ENCODE peak calls at places on chromosome 15, in six cellular contexts. J is A549, S is GM12878, X is SK-N-SH, W is HepG2, Z is H1. P is an unnamed sample.

GRCh38 chr15:25437751-25438600 is 848 bp downstream of the UBE3A start:
- DNase-seq in J (no peak), Z (peak; percentile 78), W (peak; percentile 25), S (no peak), X (peak; percentile 79), P (peak; percentile 52)

GRCh38 chr15:73273181-73274002 is 95.4 kb downstream of the HCN4 start:
- DNase-seq in Z (peak; percentile 67), X (peak; percentile 71), W (peak; percentile 42), J (peak; percentile 69), S (no peak), P (peak; percentile 54)

GRCh38 chr15:58546066-58546591 is 114.3 kb downstream of the LIPC start:
- DNase-seq in W (no peak), J (no peak), Z (no peak), S (no peak), X (no peak), P (no peak)

GRCh38 chr15:67197364-67197695 is 57.1 kb downstream of the AAGAB start:
- DNase-seq in J (no peak), Z (no peak), W (no peak), S (no peak), X (no peak), P (no peak)

GRCh38 chr15:56839099-56839498 is 79.3 kb upstream of the TCF12 start:
- DNase-seq in Z (no peak), S (no peak), W (no peak), J (no peak), X (no peak), P (no peak)

GRCh38 chr15:72785452-72786243 is 2.1 kb upstream of the ADPGK start:
- DNase-seq in S (no peak), Z (no peak), W (no peak), X (no peak), J (no peak), P (no peak)

GRCh38 chr15:72535911-72536310 is 61.8 kb downstream of the ARIH1 start:
- DNase-seq in Z (no peak), S (no peak), J (no peak), W (no peak), X (no peak), P (no peak)

GRCh38 chr15:41948499-41948898 is 23.9 kb downstream of the EHD4 start:
- DNase-seq in S (no peak), J (no peak), W (no peak), X (no peak), Z (no peak), P (no peak)

GRCh38 chr15:49627407-49627877 is 6.6 kb downstream of the DTWD1 start:
- DNase-seq in X (no peak), Z (no peak), S (no peak), J (peak; percentile 2), W (peak; percentile 30), P (no peak)

GRCh38 chr15:86139828-86140227 is 60.2 kb downstream of the AGBL1 start:
- DNase-seq in J (peak; percentile 11), Z (peak; percentile 73), S (no peak), W (no peak), X (peak; percentile 19), P (peak; percentile 17)

GRCh38 chr15:79970921-79971434 is at the start of gene BCL2A1:
- DNase-seq in Z (no peak), S (peak; percentile 96), X (no peak), J (peak; percentile 58), W (no peak), P (no peak)

GRCh38 chr15:56342653-56343052 is 22.6 kb upstream of the TEX9 start:
- DNase-seq in W (no peak), Z (no peak), X (peak; percentile 6), S (no peak), J (no peak), P (no peak)

GRCh38 chr15:57671636-57672035 is 34.9 kb upstream of the POLR2M start:
- DNase-seq in S (no peak), X (no peak), Z (no peak), W (no peak), J (no peak), P (no peak)

GRCh38 chr15:91915576-91915975 is 62.1 kb downstream of the SLCO3A1 start:
- DNase-seq in J (no peak), W (no peak), Z (no peak), S (no peak), X (no peak), P (no peak)

GRCh38 chr15:60800729-60801072 is 321.8 kb upstream of the ICE2 start:
- DNase-seq in J (no peak), W (no peak), Z (no peak), S (no peak), X (no peak), P (no peak)

GRCh38 chr15:80343610-80344009 is 60.6 kb upstream of the ARNT2 start:
- DNase-seq in S (no peak), J (no peak), Z (no peak), X (no peak), W (no peak), P (no peak)

GRCh38 chr15:73388256-73388781 is 19.6 kb upstream of the HCN4 start:
- DNase-seq in Z (no peak), S (no peak), W (peak; percentile 26), X (no peak), J (peak; percentile 72), P (no peak)

GRCh38 chr15:67253103-67253502 is 1.4 kb downstream of the AAGAB start:
- DNase-seq in S (no peak), Z (no peak), W (no peak), X (no peak), J (no peak), P (no peak)

GRCh38 chr15:100265641-100266035 is 76.1 kb downstream of the ADAMTS17 start:
- DNase-seq in S (no peak), J (no peak), W (no peak), Z (no peak), X (no peak), P (no peak)

GRCh38 chr15:42772901-42773300 is 36.0 kb upstream of the CDAN1 start:
- DNase-seq in W (no peak), S (no peak), X (no peak), J (no peak), Z (no peak), P (no peak)

GRCh38 chr15:74531144-74531811 is 9.7 kb upstream of the ARID3B start:
- DNase-seq in S (no peak), W (peak; percentile 71), Z (peak; percentile 55), J (no peak), X (no peak), P (no peak)

GRCh38 chr15:22262613-22263020 is 182.3 kb downstream of the OR4M2 start:
- DNase-seq in J (peak; percentile 46), W (no peak), S (no peak), X (no peak), Z (no peak), P (no peak)

GRCh38 chr15:92117301-92117731 is 263.8 kb downstream of the SLCO3A1 start:
- DNase-seq in S (no peak), Z (no peak), J (no peak), W (no peak), X (no peak), P (no peak)

GRCh38 chr15:58146734-58147133 is 8.6 kb downstream of the AQP9 start:
- DNase-seq in S (no peak), Z (no peak), X (no peak), W (no peak), J (no peak), P (no peak)

GRCh38 chr15:101045236-101045646 is 126.1 kb downstream of the LRRK1 start:
- DNase-seq in J (no peak), W (no peak), X (no peak), Z (no peak), S (no peak), P (no peak)

GRCh38 chr15:80093854-80094418 is 34.5 kb downstream of the ZFAND6 start:
- DNase-seq in X (peak; percentile 23), S (no peak), W (no peak), Z (no peak), J (no peak), P (peak; percentile 9)

GRCh38 chr15:77749236-77749997 is 116.7 kb upstream of the LINGO1 start:
- DNase-seq in X (no peak), W (no peak), S (no peak), J (no peak), Z (no peak), P (no peak)

GRCh38 chr15:72859023-72859756 is 75.6 kb upstream of the ADPGK start:
- DNase-seq in X (no peak), Z (no peak), J (no peak), W (no peak), S (no peak), P (no peak)

GRCh38 chr15:84721381-84721780 is 5.4 kb upstream of the SEC11A start:
- DNase-seq in S (no peak), J (no peak), Z (no peak), W (no peak), X (no peak), P (no peak)

GRCh38 chr15:64740361-64741170 is 34.8 kb downstream of the RBPMS2 start:
- DNase-seq in Z (no peak), X (peak; percentile 42), S (no peak), J (peak; percentile 41), W (peak; percentile 26), P (peak; percentile 44)
- TF ChIP-seq CHD2 in Z (no peak), X (no peak), S (no peak), J (no peak), W (no peak), P (no peak)

GRCh38 chr15:68699881-68700394 is 120.8 kb downstream of the ANP32A start:
- DNase-seq in J (no peak), S (no peak), Z (no peak), W (no peak), X (no peak), P (no peak)
- TF ChIP-seq CHD2 in J (no peak), S (no peak), Z (no peak), W (no peak), X (no peak), P (no peak)

GRCh38 chr15:35557012-35557411 is 11.0 kb upstream of the DPH6 start:
- DNase-seq in W (no peak), X (no peak), J (no peak), S (no peak), Z (no peak), P (peak; percentile 9)
- TF ChIP-seq CHD2 in W (no peak), X (no peak), J (no peak), S (no peak), Z (no peak), P (no peak)

GRCh38 chr15:32774022-32774421 is 56.2 kb downstream of the GREM1 start:
- DNase-seq in Z (no peak), X (no peak), J (peak; percentile 81), W (peak; percentile 38), S (no peak), P (no peak)
- TF ChIP-seq CHD2 in Z (no peak), X (no peak), J (no peak), W (no peak), S (no peak), P (no peak)

GRCh38 chr15:40054746-40055575 is 16.0 kb upstream of the SRP14 start:
- DNase-seq in W (no peak), S (no peak), X (no peak), Z (no peak), J (no peak), P (no peak)
- TF ChIP-seq CHD2 in W (no peak), S (peak; percentile 85), X (no peak), Z (no peak), J (no peak), P (no peak)

GRCh38 chr15:31387483-31388118 is 61.0 kb downstream of the KLF13 start:
- DNase-seq in X (peak; percentile 86), J (no peak), S (no peak), W (no peak), Z (no peak), P (no peak)
- TF ChIP-seq CHD2 in X (peak; percentile 84), J (no peak), S (no peak), W (no peak), Z (no peak), P (no peak)

P was measured in K562.